ENCODE peak calls at places on chromosomes 3 and 15, in five cellular contexts. Q is right atrium auricular region, E is AG04450, B is PC-9, S is heart right ventricle. O is an unnamed sample.

GRCh38 chr3:87320748-87321634 is 44.6 kb upstream of the POU1F1 start:
- DNase-seq in Q (no peak), E (no peak), B (no peak), S (no peak), O (no peak)

GRCh38 chr3:158272071-158272470 is 162.2 kb downstream of the RSRC1 start:
- DNase-seq in Q (no peak), E (no peak), B (no peak), S (no peak), O (no peak)

GRCh38 chr3:5726618-5727017 is 539.1 kb downstream of the EDEM1 start:
- DNase-seq in Q (no peak), E (no peak), B (no peak), S (no peak), O (no peak)

GRCh38 chr3:117526485-117527079 is 817.0 kb downstream of the TUSC7 start:
- DNase-seq in Q (no peak), E (no peak), B (no peak), S (no peak), O (no peak)

GRCh38 chr3:16511561-16512434 is 1.7 kb downstream of the RFTN1 start:
- DNase-seq in Q (peak), E (peak), B (no peak), S (peak), O (peak)

GRCh38 chr15:69119692-69120395 is 40.6 kb upstream of the GLCE start:
- DNase-seq in Q (no peak), E (no peak), B (no peak), S (no peak), O (no peak)

GRCh38 chr15:97052526-97052925 is 722.0 kb downstream of the NR2F2 start:
- DNase-seq in Q (no peak), E (no peak), B (no peak), S (no peak), O (no peak)

GRCh38 chr3:185215873-185216586 is 37.8 kb downstream of the EHHADH start:
- DNase-seq in Q (no peak), E (no peak), B (no peak), S (no peak), O (no peak)

GRCh38 chr15:83170474-83171165 is 37.0 kb downstream of the HDGFL3 start:
- DNase-seq in Q (no peak), E (peak), B (no peak), S (no peak), O (no peak)

GRCh38 chr15:63752075-63752684 is 81.6 kb downstream of the HERC1 start:
- DNase-seq in Q (no peak), E (peak), B (no peak), S (peak), O (peak)

GRCh38 chr3:45035441-45036301 is 9.6 kb downstream of the CLEC3B start:
- DNase-seq in Q (no peak), E (no peak), B (no peak), S (no peak), O (no peak)

GRCh38 chr3:177446160-177446559 is 248.9 kb upstream of the TBL1XR1 start:
- DNase-seq in Q (no peak), E (no peak), B (no peak), S (no peak), O (no peak)

GRCh38 chr3:177448987-177449975 is 252.0 kb upstream of the TBL1XR1 start:
- DNase-seq in Q (no peak), E (no peak), B (peak), S (no peak), O (peak)

GRCh38 chr3:177445591-177445990 is 248.3 kb upstream of the TBL1XR1 start:
- DNase-seq in Q (no peak), E (no peak), B (no peak), S (no peak), O (no peak)

GRCh38 chr3:177451277-177451880 is 254.1 kb upstream of the TBL1XR1 start:
- DNase-seq in Q (no peak), E (no peak), B (no peak), S (no peak), O (peak)

DNA sequence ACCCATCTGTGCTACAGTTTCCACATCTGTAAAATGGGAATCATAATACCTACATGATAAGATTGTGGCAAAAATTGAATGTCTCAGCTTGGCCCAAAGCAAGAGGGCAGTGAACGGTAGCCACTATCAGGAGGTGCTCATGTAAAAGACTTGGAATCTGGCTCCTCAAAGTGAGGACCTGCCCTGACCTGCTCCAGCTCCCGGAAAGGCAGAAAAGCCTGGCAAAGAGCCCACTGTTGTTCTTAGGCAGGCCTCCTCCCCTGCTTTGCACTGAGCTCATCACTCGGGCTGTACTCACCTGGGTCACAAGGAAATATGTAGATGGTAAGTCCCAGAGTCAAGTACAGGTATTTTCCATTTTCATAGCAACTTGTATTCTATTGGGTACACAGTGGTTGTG is 250.7 kb upstream of the TBL1XR1 start:
- DNase-seq in Q (no peak), E (no peak), B (peak), S (no peak), O (peak)
- TF ChIP-seq CTCF in Q (no peak), E (no peak), B (no peak), S (no peak), O (peak)

DNA sequence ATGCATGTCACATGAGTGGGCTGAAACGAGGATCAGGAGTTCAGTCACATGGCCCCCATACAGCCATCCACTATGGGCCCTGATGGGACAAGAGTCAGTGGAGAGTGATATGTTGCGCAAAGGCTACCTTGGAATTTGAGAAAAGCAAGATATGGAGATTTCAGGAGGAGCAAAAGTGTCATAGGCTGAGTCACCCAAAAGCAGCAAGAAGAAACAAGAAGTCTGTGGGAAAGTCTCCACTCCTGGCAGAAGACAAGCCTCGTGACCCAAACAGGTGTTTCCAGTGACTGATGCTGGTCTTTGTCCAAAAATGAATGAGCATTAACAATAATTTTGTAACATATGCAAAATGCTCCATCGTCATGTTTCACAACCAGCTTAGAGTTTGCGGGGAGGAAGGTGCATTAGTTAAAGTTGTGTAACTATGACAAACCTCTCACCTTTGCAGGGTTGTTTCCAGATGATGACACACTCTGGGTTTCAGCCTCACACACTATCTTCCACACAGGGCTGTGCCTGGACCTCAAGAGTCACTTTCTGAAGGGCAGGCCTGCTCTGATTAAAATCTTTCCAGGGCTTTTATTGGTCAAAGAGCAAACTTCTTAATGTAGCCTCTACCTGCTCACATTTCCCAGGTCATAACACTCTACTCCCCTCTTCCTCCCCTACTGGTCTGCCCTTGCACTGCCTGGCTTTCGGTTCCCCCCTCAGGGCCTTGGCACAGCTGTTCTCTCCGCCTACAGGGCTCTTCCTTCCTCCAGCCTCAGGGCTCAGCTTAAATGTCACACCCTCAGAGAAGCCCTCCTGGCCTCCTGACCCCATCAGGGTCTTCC is 3.9 kb upstream of the DNASE1L3 start:
- DNase-seq in Q (no peak), E (no peak), B (peak), S (no peak), O (peak)
- H3K27ac ChIP-seq in Q (no peak), E (no peak), B (peak), S (no peak), O (peak)

GRCh38 chr15:52181938-52182780 is 9.0 kb downstream of the GNB5 start:
- DNase-seq in Q (no peak), E (no peak), B (no peak), S (no peak), O (no peak)
- TF ChIP-seq CTCF in Q (no peak), E (no peak), B (no peak), S (no peak), O (no peak)

DNA sequence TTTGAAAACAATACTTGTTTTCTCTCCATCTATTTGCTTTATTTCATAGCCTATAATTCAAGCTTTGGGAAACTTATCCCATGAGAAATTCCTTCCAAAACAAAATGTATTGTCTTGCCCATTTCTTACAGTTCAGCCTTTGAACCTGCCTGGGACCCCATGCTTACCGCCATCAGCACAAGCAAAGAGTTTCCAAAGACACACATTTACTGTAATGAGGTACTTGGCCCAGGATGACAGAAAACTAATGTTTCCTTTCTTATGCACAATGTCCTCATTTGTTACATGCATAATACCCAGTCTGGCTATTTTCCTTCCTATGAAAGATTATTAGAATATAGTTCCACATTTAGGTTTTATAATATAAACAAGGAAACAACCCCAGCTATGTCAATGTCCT is 180.4 kb downstream of the GAP43 start:
- DNase-seq in Q (no peak), E (no peak), B (no peak), S (no peak), O (no peak)
- H3K27ac ChIP-seq in Q (no peak), E (no peak), B (peak), S (no peak), O (peak)

GRCh38 chr3:140552403-140552802 is 125.5 kb upstream of the TRIM42 start:
- DNase-seq in Q (no peak), E (no peak), B (no peak), S (no peak), O (no peak)
- TF ChIP-seq CTCF in Q (no peak), E (no peak), B (peak), S (no peak), O (peak)

GRCh38 chr15:51621155-51621554 is 1.4 kb downstream of the DMXL2 start:
- DNase-seq in Q (no peak), E (no peak), B (no peak), S (no peak), O (no peak)

GRCh38 chr15:51623386-51623938 is 891 bp upstream of the DMXL2 start:
- DNase-seq in Q (no peak), E (no peak), B (peak), S (no peak), O (no peak)

GRCh38 chr15:51621917-51622268 is 678 bp downstream of the DMXL2 start:
- DNase-seq in Q (peak), E (peak), B (no peak), S (peak), O (peak)

GRCh38 chr15:51624022-51624421 is 1.5 kb upstream of the DMXL2 start:
- DNase-seq in Q (no peak), E (no peak), B (no peak), S (no peak), O (no peak)

GRCh38 chr15:51622269-51623180 is at the start of gene DMXL2:
- DNase-seq in Q (peak), E (peak), B (peak), S (peak), O (peak)
- H3K27ac ChIP-seq in Q (peak), E (peak), B (peak), S (peak), O (peak)

GRCh38 chr3:168585544-168585943 is 489.8 kb upstream of the GOLIM4 start:
- DNase-seq in Q (no peak), E (no peak), B (no peak), S (no peak), O (no peak)

GRCh38 chr3:168579010-168579409 is 483.3 kb upstream of the GOLIM4 start:
- DNase-seq in Q (no peak), E (no peak), B (no peak), S (no peak), O (no peak)

GRCh38 chr3:168581718-168582332 is 486.1 kb upstream of the GOLIM4 start:
- DNase-seq in Q (no peak), E (no peak), B (no peak), S (no peak), O (no peak)

DNA sequence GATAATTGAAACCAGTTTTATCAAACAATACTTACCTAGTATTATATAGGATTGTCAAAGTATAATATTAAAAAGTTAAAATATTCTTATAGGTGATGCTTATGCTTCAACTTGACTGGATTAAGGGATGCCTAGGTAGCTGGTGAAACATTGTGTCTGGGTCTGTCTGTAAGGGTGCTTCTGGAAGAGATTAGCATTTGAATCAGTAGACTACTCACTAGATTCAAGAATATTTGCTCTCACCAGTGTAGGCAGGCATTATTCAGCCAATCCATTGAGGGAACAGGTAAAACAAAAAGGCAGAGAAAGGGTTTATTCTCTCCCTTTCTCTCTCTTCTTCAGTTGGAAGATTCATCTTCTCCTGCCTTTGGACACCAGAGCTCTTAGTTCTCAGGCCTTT is 486.8 kb upstream of the GOLIM4 start:
- DNase-seq in Q (no peak), E (no peak), B (no peak), S (no peak), O (no peak)
- TF ChIP-seq CTCF in Q (no peak), E (no peak), B (no peak), S (no peak), O (no peak)

GRCh38 chr3:66482005-66482404 is 18.8 kb downstream of the LRIG1 start:
- DNase-seq in Q (no peak), E (no peak), B (no peak), S (no peak), O (no peak)

GRCh38 chr3:66479532-66479947 is 21.3 kb downstream of the LRIG1 start:
- DNase-seq in Q (no peak), E (no peak), B (no peak), S (no peak), O (no peak)

GRCh38 chr3:66478923-66479322 is 21.9 kb downstream of the LRIG1 start:
- DNase-seq in Q (no peak), E (no peak), B (no peak), S (no peak), O (no peak)

GRCh38 chr3:66481071-66482001 is 19.5 kb downstream of the LRIG1 start:
- DNase-seq in Q (no peak), E (peak), B (no peak), S (no peak), O (no peak)

DNA sequence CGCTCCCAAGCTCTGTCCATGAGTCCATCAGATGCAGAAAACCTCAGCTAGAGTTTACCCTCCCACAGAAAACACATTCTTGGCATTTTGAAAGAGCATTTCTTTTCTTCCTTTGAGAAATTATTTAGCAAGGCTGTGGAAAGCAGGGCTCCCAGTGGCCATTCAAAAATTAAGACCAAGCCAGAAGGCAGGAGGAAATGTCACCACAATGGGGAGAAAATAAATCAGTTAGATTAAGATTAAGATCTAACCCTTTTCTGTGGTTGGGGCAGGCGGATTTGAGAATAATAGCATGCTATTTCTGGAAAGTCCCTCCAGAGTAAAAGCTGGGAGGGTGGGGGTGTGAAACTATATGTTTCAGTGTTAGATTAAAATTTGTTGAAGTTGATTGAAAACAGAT is 20.2 kb downstream of the LRIG1 start:
- DNase-seq in Q (no peak), E (no peak), B (no peak), S (no peak), O (no peak)
- H3K27ac ChIP-seq in Q (peak), E (no peak), B (no peak), S (peak), O (no peak)

DNA sequence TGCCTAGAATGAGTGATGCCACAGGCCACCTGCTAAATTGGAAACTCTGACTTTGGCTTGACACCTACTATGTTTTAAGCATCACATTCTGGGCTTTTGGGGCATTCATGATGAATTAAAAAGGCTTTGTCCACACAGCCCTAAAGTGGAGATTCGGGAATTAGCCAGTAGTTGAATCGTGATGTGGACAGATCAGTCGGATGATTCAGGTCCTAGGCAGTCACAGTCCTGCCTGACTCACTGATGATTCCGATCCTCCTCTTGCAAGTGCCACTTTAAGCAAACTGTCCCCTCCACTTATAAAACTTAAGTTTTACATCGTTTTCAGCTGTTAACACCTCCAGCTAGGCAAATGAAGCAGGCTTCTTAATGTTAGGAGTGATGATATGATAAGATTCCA is 75.3 kb downstream of the SYNPR start:
- DNase-seq in Q (no peak), E (no peak), B (no peak), S (no peak), O (no peak)
- TF ChIP-seq CTCF in Q (no peak), E (no peak), B (no peak), S (no peak), O (no peak)